ENCODE peak calls at places on chromosomes 13 and 19, in six cellular contexts. I, M, X, U, F and N are unnamed samples.

GRCh38 chr13:108155185-108156106 is 59.9 kb downstream of the LIG4 start:
- DNase-seq in I (peak; percentile 20), M (peak; percentile 44), X (peak; percentile 23), U (peak; percentile 61), F (peak; percentile 69), N (peak; percentile 63)

GRCh38 chr13:26653310-26653709 is 95.8 kb downstream of the WASF3 start:
- DNase-seq in I (no peak), M (peak; percentile 69), X (peak; percentile 9), U (no peak), F (no peak), N (peak; percentile 61)

GRCh38 chr19:16283103-16283469 is 41.5 kb upstream of the KLF2 start:
- DNase-seq in I (no peak), M (no peak), X (no peak), U (no peak), F (no peak), N (no peak)

GRCh38 chr13:37534181-37534580 is 64.4 kb downstream of the POSTN start:
- DNase-seq in I (no peak), M (peak; percentile 95), X (peak; percentile 92), U (no peak), F (no peak), N (peak; percentile 93)

GRCh38 chr13:75452564-75452963 is 29.4 kb downstream of the TBC1D4 start:
- DNase-seq in I (no peak), M (peak; percentile 56), X (peak; percentile 64), U (no peak), F (no peak), N (peak; percentile 36)

GRCh38 chr19:17751912-17752273 is 616 bp downstream of the FCHO1 start:
- DNase-seq in I (no peak), M (no peak), X (no peak), U (no peak), F (no peak), N (no peak)

GRCh38 chr13:106010836-106011235 is 524.6 kb downstream of the EFNB2 start:
- DNase-seq in I (no peak), M (no peak), X (no peak), U (no peak), F (no peak), N (no peak)

GRCh38 chr13:86946734-86947133 is 724.4 kb upstream of the SLITRK5 start:
- DNase-seq in I (no peak), M (peak; percentile 5), X (no peak), U (no peak), F (peak; percentile 44), N (no peak)

GRCh38 chr13:21735621-21736401 is 64.9 kb downstream of the FGF9 start:
- DNase-seq in I (no peak), M (no peak), X (no peak), U (no peak), F (peak; percentile 12), N (no peak)

GRCh38 chr13:94707400-94708021 is 4.8 kb downstream of the SOX21 start:
- DNase-seq in I (no peak), M (no peak), X (no peak), U (no peak), F (peak; percentile 70), N (no peak)

GRCh38 chr13:85266331-85266730 is 532.9 kb downstream of the SLITRK6 start:
- DNase-seq in I (no peak), M (no peak), X (no peak), U (no peak), F (no peak), N (no peak)

GRCh38 chr19:4713384-4713951 is 10.2 kb downstream of the DPP9 start:
- DNase-seq in I (peak; percentile 91), M (peak; percentile 99), X (peak; percentile 100), U (peak; percentile 54), F (no peak), N (peak; percentile 90)

GRCh38 chr19:6236310-6237291 is 43.2 kb downstream of the MLLT1 start:
- DNase-seq in I (no peak), M (no peak), X (no peak), U (peak; percentile 95), F (peak; percentile 34), N (no peak)

GRCh38 chr19:7395793-7396192 is 47.1 kb downstream of the ARHGEF18 start:
- DNase-seq in I (no peak), M (no peak), X (no peak), U (no peak), F (no peak), N (no peak)

GRCh38 chr13:51726446-51727185 is 77.3 kb downstream of the DHRS12 start:
- DNase-seq in I (no peak), M (peak; percentile 89), X (peak; percentile 69), U (peak; percentile 56), F (no peak), N (peak; percentile 83)

GRCh38 chr13:63938851-63939250 is 2523.2 kb upstream of the PCDH20 start:
- DNase-seq in I (no peak), M (peak; percentile 16), X (peak; percentile 1), U (no peak), F (no peak), N (peak; percentile 55)

GRCh38 chr13:97515643-97516042 is 81.7 kb downstream of the RAP2A start:
- DNase-seq in I (no peak), M (no peak), X (no peak), U (no peak), F (peak; percentile 6), N (no peak)

GRCh38 chr13:26255717-26256277 is 1.9 kb downstream of the CDK8 start:
- DNase-seq in I (no peak), M (peak; percentile 6), X (peak; percentile 9), U (no peak), F (no peak), N (peak; percentile 30)

GRCh38 chr13:35720690-35721554 is 244.4 kb upstream of the MAB21L1 start:
- DNase-seq in I (peak; percentile 22), M (peak; percentile 61), X (peak; percentile 39), U (peak; percentile 26), F (peak; percentile 84), N (peak; percentile 57)

GRCh38 chr13:29589234-29589633 is 6.3 kb downstream of the SLC7A1 start:
- DNase-seq in I (no peak), M (peak; percentile 25), X (peak; percentile 84), U (no peak), F (no peak), N (no peak)

GRCh38 chr19:597406-598315 is 8.0 kb downstream of the HCN2 start:
- DNase-seq in I (no peak), M (no peak), X (no peak), U (no peak), F (no peak), N (no peak)

GRCh38 chr19:13621413-13621812 is 115.1 kb upstream of the CACNA1A start:
- DNase-seq in I (peak; percentile 87), M (peak; percentile 97), X (peak; percentile 96), U (no peak), F (peak; percentile 67), N (peak; percentile 71)

GRCh38 chr19:37981785-37982475 is 74.9 kb downstream of the SIPA1L3 start:
- DNase-seq in I (no peak), M (no peak), X (peak; percentile 96), U (peak; percentile 36), F (no peak), N (no peak)

GRCh38 chr13:113904411-113904810 is 40.5 kb upstream of the GAS6 start:
- DNase-seq in I (peak; percentile 13), M (peak; percentile 47), X (no peak), U (peak; percentile 47), F (peak; percentile 73), N (peak; percentile 66)

GRCh38 chr13:52085416-52085815 is 43.5 kb downstream of the NEK5 start:
- DNase-seq in I (no peak), M (peak; percentile 81), X (peak; percentile 59), U (no peak), F (no peak), N (peak; percentile 51)

GRCh38 chr13:102911336-102911735 is 65.5 kb downstream of the ERCC5 start:
- DNase-seq in I (no peak), M (no peak), X (no peak), U (no peak), F (no peak), N (no peak)

GRCh38 chr19:31290926-31291590 is 58.2 kb downstream of the TSHZ3 start:
- DNase-seq in I (no peak), M (no peak), X (peak; percentile 29), U (no peak), F (no peak), N (no peak)

GRCh38 chr13:50910483-50910805 is 853 bp downstream of the RNASEH2B start:
- DNase-seq in I (no peak), M (peak; percentile 60), X (peak; percentile 62), U (peak; percentile 47), F (peak; percentile 68), N (peak; percentile 45)

GRCh38 chr13:45473627-45474026 is 8.9 kb downstream of the COG3 start:
- DNase-seq in I (no peak), M (no peak), X (no peak), U (no peak), F (peak; percentile 71), N (no peak)
- TF ChIP-seq CTCF in I (peak; percentile 34), M (no peak), X (no peak), U (no peak), F (peak; percentile 47), N (peak; percentile 26)

GRCh38 chr19:35843676-35844481 is 8.4 kb downstream of the NPHS1 start:
- DNase-seq in I (no peak), M (peak; percentile 15), X (no peak), U (peak; percentile 78), F (peak; percentile 95), N (peak; percentile 12)
- H3K4me3 ChIP-seq in I (no peak overlapping the region), M (no peak overlapping the region), X (no peak overlapping the region), U (no peak overlapping the region), F (peak overlapping the region; percentile 55), N (no peak overlapping the region)

DNA sequence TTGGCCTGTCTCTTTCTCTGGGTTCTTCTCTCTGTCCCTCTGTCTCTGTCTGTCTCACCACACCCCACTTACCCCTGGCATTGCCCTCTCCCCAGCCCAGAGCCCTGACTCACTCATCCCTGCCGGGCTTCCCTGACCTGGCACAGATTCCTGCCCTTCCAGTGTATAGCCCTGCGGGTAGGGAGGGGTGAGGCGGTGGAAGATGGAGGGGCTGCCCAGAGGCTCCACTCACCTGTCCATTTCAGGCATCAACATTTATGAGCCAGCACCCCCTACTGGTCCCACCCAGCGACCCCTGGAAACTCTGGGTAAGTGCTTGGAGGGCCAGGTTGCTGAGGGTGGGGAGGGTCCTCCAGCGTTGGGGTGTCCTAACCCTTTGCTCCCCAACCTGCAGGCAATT is 1.0 kb downstream of the NCCRP1 start:
- DNase-seq in I (no peak), M (no peak), X (no peak), U (peak; percentile 34), F (no peak), N (no peak)
- TF ChIP-seq CTCF in I (no peak), M (peak; percentile 2), X (no peak), U (no peak), F (peak; percentile 65), N (no peak)

DNA sequence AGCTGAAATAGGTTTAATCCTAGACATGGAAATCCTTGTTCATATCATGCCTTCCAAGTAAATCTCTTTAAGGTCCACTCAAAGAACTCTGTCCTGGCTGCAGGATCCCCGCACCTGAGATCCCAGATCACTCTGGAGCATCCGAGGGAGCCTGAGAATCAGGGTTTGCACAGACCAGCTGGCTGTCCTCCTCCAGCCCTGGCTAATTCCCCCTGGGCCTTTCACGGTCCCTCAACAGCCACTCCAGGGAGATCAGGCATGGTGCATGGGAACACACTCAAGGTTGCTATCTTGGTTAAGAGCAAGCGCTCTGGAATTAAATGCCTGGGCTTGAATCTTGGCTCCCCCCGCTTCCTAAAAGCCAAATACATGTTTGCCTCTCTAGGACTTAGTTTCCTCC is 130.8 kb downstream of the IRS2 start:
- DNase-seq in I (no peak), M (no peak), X (no peak), U (no peak), F (no peak), N (no peak)
- H3K4me3 ChIP-seq in I (no peak overlapping the region), M (no peak overlapping the region), X (no peak overlapping the region), U (no peak overlapping the region), F (no peak overlapping the region), N (no peak overlapping the region)